ENCODE peak calls at places on chromosomes 5 and 9, in nine cellular contexts. F is SK-N-DZ, H is smooth muscle cell of the brain vasculature, T is NCI-H1436 treated with DMSO at 0.1 percent for 48 hours, P is NCI-H345, L is fibroblast of villous mesenchyme, C is AG10803, S is heart left ventricle, V is NCI-H1694. Z is an unnamed sample.

GRCh38 chr9:19875291-19875910 is 86.6 kb upstream of the SLC24A2 start:
- DNase-seq in F (no peak), P (no peak), L (no peak), T (no peak), S (no peak), V (no peak), H (no peak), C (peak; percentile 25), Z (no peak)

GRCh38 chr5:44085083-44085482 is 304.1 kb downstream of the FGF10 start:
- DNase-seq in P (no peak), V (no peak), H (no peak), S (no peak), T (no peak), F (no peak), L (no peak), C (no peak), Z (no peak)

GRCh38 chr5:1515921-1516571 is 7.7 kb downstream of the LPCAT1 start:
- DNase-seq in P (no peak), L (peak; percentile 41), T (no peak), V (no peak), H (no peak), S (no peak), C (no peak), F (no peak), Z (peak; percentile 32)

GRCh38 chr9:98709968-98710965 is 1.5 kb upstream of the GABBR2 start:
- DNase-seq in S (no peak), P (no peak), L (peak; percentile 56), H (no peak), T (no peak), C (peak; percentile 66), V (no peak), F (no peak), Z (peak; percentile 48)

GRCh38 chr5:169706070-169706469 is 69.0 kb downstream of the DOCK2 start:
- DNase-seq in P (no peak), V (no peak), C (no peak), T (no peak), S (no peak), F (no peak), H (no peak), L (peak; percentile 89), Z (no peak)

GRCh38 chr5:159100928-159101646 is 1.4 kb upstream of the EBF1 start:
- DNase-seq in C (peak; percentile 18), H (no peak), S (no peak), T (no peak), F (peak; percentile 16), V (no peak), L (no peak), P (no peak), Z (no peak)

GRCh38 chr9:69471433-69471832 is 146.4 kb downstream of the ENTREP1 start:
- DNase-seq in F (no peak), C (no peak), T (no peak), H (no peak), P (no peak), S (no peak), V (no peak), L (no peak), Z (no peak)

GRCh38 chr9:137277329-137278041 is at the start of gene TOR4A:
- DNase-seq in V (no peak), F (peak; percentile 43), C (peak; percentile 73), S (peak; percentile 94), P (no peak), H (no peak), L (peak; percentile 92), T (no peak), Z (peak; percentile 85)

GRCh38 chr9:37582548-37583157 is 6.5 kb upstream of the FBXO10 start:
- DNase-seq in C (peak; percentile 76), P (peak; percentile 17), V (peak; percentile 39), F (peak; percentile 47), L (peak; percentile 80), S (no peak), T (no peak), H (no peak), Z (peak; percentile 63)

GRCh38 chr9:84278131-84278530 is 62.4 kb downstream of the SLC28A3 start:
- DNase-seq in S (no peak), P (no peak), L (no peak), F (no peak), T (no peak), V (no peak), C (peak; percentile 8), H (no peak), Z (peak; percentile 8)

GRCh38 chr5:52690236-52690685 is 97.5 kb upstream of the ITGA1 start:
- DNase-seq in C (peak; percentile 61), H (no peak), V (no peak), P (no peak), F (peak; percentile 17), S (no peak), L (peak; percentile 78), T (no peak), Z (no peak)

GRCh38 chr5:175444905-175445456 is 999 bp upstream of the DRD1 start:
- DNase-seq in F (no peak), V (no peak), T (no peak), L (no peak), C (no peak), H (no peak), S (no peak), P (no peak), Z (no peak)

GRCh38 chr9:95313010-95313498 is 4.5 kb downstream of the FANCC start:
- DNase-seq in S (peak; percentile 65), T (peak; percentile 72), F (peak; percentile 52), P (no peak), V (peak; percentile 89), H (no peak), C (peak; percentile 47), L (peak; percentile 58), Z (no peak)

GRCh38 chr9:108113579-108113978 is 624.0 kb upstream of the KLF4 start:
- DNase-seq in T (no peak), H (no peak), F (no peak), S (no peak), V (no peak), P (no peak), L (no peak), C (no peak), Z (no peak)

GRCh38 chr5:76801159-76801802 is 17.5 kb upstream of the F2RL1 start:
- DNase-seq in P (no peak), C (peak; percentile 87), H (no peak), F (no peak), S (no peak), V (no peak), L (peak; percentile 93), T (no peak), Z (peak; percentile 73)

GRCh38 chr5:71839049-71839834 is 120.2 kb downstream of the CARTPT start:
- DNase-seq in S (no peak), F (peak; percentile 79), L (no peak), T (no peak), C (no peak), H (no peak), V (no peak), P (peak; percentile 11), Z (no peak)

GRCh38 chr9:96009690-96010477 is 134.4 kb downstream of the ERCC6L2 start:
- DNase-seq in T (no peak), L (no peak), P (no peak), V (no peak), F (no peak), H (peak; percentile 24), S (no peak), C (no peak), Z (no peak)

Z was measured in HFFc6.